ENCODE peak calls at places on chromosomes 3 and 15, in four cellular contexts. S is stimulated activated CD4-positive, alpha-beta T cell treated with anti-CD3 and anti-CD28 coated beads, Interleukin-4, amount 100 ng/mL, for 1 hour; D is activated T-helper 1 cell treated with Interleukin-2 at 50 U/mL for 16 hours; T is right cardiac atrium. W is an unnamed sample.

GRCh38 chr3:136617123-136617700 is 135.0 kb downstream of the STAG1 start:
- DNase-seq in S (no peak), D (no peak), T (no peak), W (no peak)

GRCh38 chr15:66650433-66650832 is 51.6 kb upstream of the SMAD6 start:
- DNase-seq in S (no peak), D (no peak), T (peak), W (no peak)

GRCh38 chr3:46719735-46720271 is 2.1 kb upstream of the PRSS50 start:
- DNase-seq in S (no peak), D (no peak), T (no peak), W (no peak)

GRCh38 chr15:65263313-65263712 is 23.4 kb downstream of the PARP16 start:
- DNase-seq in S (no peak), D (no peak), T (no peak), W (no peak)

GRCh38 chr3:23113455-23114171 is 89.5 kb upstream of the UBE2E2 start:
- DNase-seq in S (no peak), D (no peak), T (peak), W (peak)

GRCh38 chr3:46396129-46396528 is 10.7 kb downstream of the CCR5AS start:
- DNase-seq in S (no peak), D (no peak), T (no peak), W (no peak)

GRCh38 chr3:116930786-116931185 is 221.2 kb downstream of the TUSC7 start:
- DNase-seq in S (no peak), D (no peak), T (no peak), W (no peak)

GRCh38 chr3:150519026-150519425 is 27.3 kb downstream of the SERP1 start:
- DNase-seq in S (no peak), D (no peak), T (no peak), W (no peak)

GRCh38 chr3:79558943-79559342 is 208.9 kb downstream of the ROBO1 start:
- DNase-seq in S (no peak), D (no peak), T (no peak), W (no peak)

GRCh38 chr3:105876745-105877624 is 8.2 kb upstream of the CBLB start:
- DNase-seq in S (no peak), D (no peak), T (no peak), W (no peak)

GRCh38 chr3:35524851-35525250 is 114.5 kb upstream of the ARPP21 start:
- DNase-seq in S (no peak), D (no peak), T (no peak), W (no peak)

GRCh38 chr3:125651246-125651645 is 55.9 kb upstream of the OSBPL11 start:
- DNase-seq in S (no peak), D (no peak), T (no peak), W (no peak)

GRCh38 chr3:99213019-99213418 is 311.5 kb upstream of the DCBLD2 start:
- DNase-seq in S (no peak), D (no peak), T (no peak), W (no peak)